ENCODE peak calls at places on chromosome 20, in six cellular contexts. B is astrocyte, M is HFF-Myc, G is activated B cell treated with CpG ODN at 0.5 μM for 24 hours, E is progenitor cell of endocrine pancreas, C is tibial artery. A is an unnamed sample.
A peak's percentile ranks its signal among the peaks of the same experiment; 100 is the strongest.

GRCh38 chr20:12966468-12967085 is 42.2 kb upstream of the SPTLC3 start:
- DNase-seq in B (peak; percentile 26), M (peak; percentile 7), G (no peak), E (no peak), C (no peak), A (no peak)

GRCh38 chr20:23047738-23048214 is 1.7 kb downstream of the THBD start:
- DNase-seq in B (no peak), M (no peak), G (no peak), E (no peak), C (no peak), A (no peak)

GRCh38 chr20:50838707-50839385 is 44.0 kb downstream of the BCAS4 start:
- DNase-seq in B (no peak), M (no peak), G (no peak), E (no peak), C (no peak), A (no peak)

GRCh38 chr20:11432407-11432806 is 485.3 kb upstream of the BTBD3 start:
- DNase-seq in B (peak; percentile 90), M (peak; percentile 40), G (no peak), E (no peak), C (no peak), A (no peak)

GRCh38 chr20:42979720-42980119 is 210.0 kb downstream of the PTPRT start:
- DNase-seq in B (no peak), M (no peak), G (no peak), E (no peak), C (no peak), A (no peak)

GRCh38 chr20:10004900-10005299 is 29.9 kb upstream of the ANKEF1 start:
- DNase-seq in B (no peak), M (no peak), G (no peak), E (no peak), C (no peak), A (no peak)

GRCh38 chr20:57650756-57651483 is 30.7 kb upstream of the ZBP1 start:
- DNase-seq in B (no peak), M (no peak), G (no peak), E (no peak), C (no peak), A (no peak)

GRCh38 chr20:61764471-61765020 is 301.1 kb downstream of the TAF4 start:
- DNase-seq in B (no peak), M (no peak), G (no peak), E (no peak), C (peak; percentile 7), A (no peak)

GRCh38 chr20:52410182-52410647 is 218.6 kb upstream of the ZFP64 start:
- DNase-seq in B (peak; percentile 74), M (no peak), G (no peak), E (no peak), C (no peak), A (no peak)

GRCh38 chr20:45985573-45985972 is 13.6 kb upstream of the ZNF335 start:
- DNase-seq in B (no peak), M (no peak), G (no peak), E (no peak), C (no peak), A (no peak)

GRCh38 chr20:52779125-52779524 is 193.0 kb upstream of the TSHZ2 start:
- DNase-seq in B (no peak), M (no peak), G (no peak), E (no peak), C (no peak), A (no peak)

GRCh38 chr20:5977975-5978374 is 27.5 kb downstream of the MCM8 start:
- DNase-seq in B (no peak), M (no peak), G (no peak), E (no peak), C (no peak), A (no peak)

GRCh38 chr20:22728146-22728745 is 143.9 kb upstream of the FOXA2 start:
- DNase-seq in B (no peak), M (no peak), G (no peak), E (no peak), C (no peak), A (no peak)

GRCh38 chr20:24994470-24995368 is 2.2 kb upstream of the APMAP start:
- DNase-seq in B (peak; percentile 33), M (peak; percentile 42), G (peak; percentile 65), E (peak; percentile 72), C (peak; percentile 80), A (peak; percentile 87)

GRCh38 chr20:48740714-48741113 is 87.1 kb downstream of the PREX1 start:
- DNase-seq in B (no peak), M (no peak), G (no peak), E (no peak), C (no peak), A (no peak)
- TF ChIP-seq CTCF in B (no peak), M (no peak), G (no peak), E (no peak), C (no peak), A (no peak)

DNA sequence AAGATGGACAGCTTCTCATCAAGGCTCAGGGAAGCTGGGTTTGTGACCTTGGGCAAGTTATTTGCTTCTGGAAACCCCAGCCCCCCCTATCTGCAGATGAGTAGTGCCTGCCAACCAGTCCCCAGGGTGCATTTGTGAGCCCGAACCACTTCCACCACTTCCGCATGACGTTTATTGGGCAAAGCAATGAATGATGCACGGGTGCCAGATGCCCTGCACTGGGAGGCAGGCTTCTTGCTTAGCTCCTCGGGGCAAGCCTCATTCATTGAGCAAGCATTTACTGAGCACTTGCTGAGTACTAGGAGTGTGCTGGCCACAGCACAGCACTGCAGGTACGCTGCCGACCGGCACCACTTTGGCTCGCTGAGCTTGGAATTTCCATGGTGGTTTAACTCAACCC is 60.3 kb downstream of the GNAS-AS1 start:
- DNase-seq in B (no peak), M (no peak), G (no peak), E (no peak), C (no peak), A (no peak)
- TF ChIP-seq CTCF in B (no peak), M (no peak), G (no peak), E (no peak), C (no peak), A (no peak)

GRCh38 chr20:63433756-63434531 is 38.5 kb downstream of the KCNQ2 start:
- DNase-seq in B (no peak), M (no peak), G (no peak), E (no peak), C (no peak), A (no peak)

GRCh38 chr20:63431944-63432343 is 40.5 kb downstream of the KCNQ2 start:
- DNase-seq in B (no peak), M (no peak), G (no peak), E (no peak), C (no peak), A (no peak)

GRCh38 chr20:63432577-63433061 is 39.8 kb downstream of the KCNQ2 start:
- DNase-seq in B (no peak), M (no peak), G (no peak), E (no peak), C (no peak), A (no peak)

GRCh38 chr20:63434599-63435378 is 37.7 kb downstream of the KCNQ2 start:
- DNase-seq in B (peak; percentile 11), M (peak; percentile 62), G (peak; percentile 43), E (peak; percentile 42), C (peak; percentile 32), A (peak; percentile 75)

DNA sequence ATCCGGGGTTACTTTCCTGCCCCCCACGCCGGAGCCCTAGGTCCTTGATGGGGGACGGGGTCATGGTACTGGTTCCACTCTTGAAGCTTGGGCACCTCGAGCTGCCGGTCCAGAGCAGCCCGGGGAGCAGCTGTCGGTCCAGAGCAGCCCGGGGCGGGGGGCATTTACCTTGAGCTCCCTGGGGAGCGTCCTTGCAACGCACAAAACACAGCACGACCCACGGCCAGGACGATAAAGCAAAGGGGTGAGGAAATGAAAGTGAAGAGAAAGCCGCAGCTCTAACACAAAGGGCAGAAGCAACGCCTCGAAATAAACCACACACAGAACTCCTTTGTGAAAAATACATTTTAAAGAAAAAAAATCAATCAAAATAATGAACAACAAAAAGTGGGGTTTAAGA is 39.1 kb downstream of the KCNQ2 start:
- DNase-seq in B (no peak), M (no peak), G (no peak), E (no peak), C (no peak), A (no peak)
- TF ChIP-seq CTCF in B (no peak), M (no peak), G (no peak), E (no peak), C (no peak), A (no peak)

DNA sequence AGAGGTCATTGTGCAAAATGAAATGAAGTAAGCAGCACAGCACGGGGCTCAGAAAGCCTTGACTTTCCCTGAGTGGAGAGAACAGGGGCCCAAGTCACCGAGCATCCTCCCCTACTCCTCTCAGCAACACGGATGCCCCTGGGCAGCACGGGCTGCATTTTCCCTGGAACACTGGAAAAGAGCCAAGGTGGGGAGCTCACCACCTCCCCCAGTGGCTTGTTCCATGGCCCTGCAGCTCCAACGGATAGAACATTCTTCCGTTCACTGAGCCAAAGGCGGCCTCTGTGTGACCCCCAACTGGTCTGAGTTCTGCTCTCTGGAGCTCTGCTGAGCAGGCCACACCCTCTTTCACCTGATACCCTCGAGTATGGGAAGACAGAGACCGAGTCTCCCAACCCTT is 20.8 kb upstream of the EMILIN3 start:
- DNase-seq in B (no peak), M (no peak), G (no peak), E (no peak), C (no peak), A (no peak)
- TF ChIP-seq CTCF in B (no peak), M (no peak), G (no peak), E (no peak), C (no peak), A (no peak)

GRCh38 chr20:44576297-44576696 is 6.1 kb upstream of the PKIG start:
- DNase-seq in B (no peak), M (peak; percentile 52), G (no peak), E (no peak), C (no peak), A (no peak)
- TF ChIP-seq CTCF in B (peak; percentile 26), M (peak; percentile 53), G (no peak), E (no peak), C (peak; percentile 21), A (no peak)